ENCODE peak calls at places on chromosome 20, in six cellular contexts. One of them, this sample, is unnamed.

GRCh38 chr20:32697608-32698007 is 23.9 kb upstream of the C20orf203 start:
- DNase-seq in HepG2: no peak
- DNase-seq in K562: no peak
- DNase-seq in H1: no peak
- DNase-seq in SK-N-SH: no peak
- DNase-seq in HCT116: no peak
- DNase-seq in this sample: no peak

GRCh38 chr20:49140834-49141233 is 47.3 kb downstream of the STAU1 start:
- DNase-seq in K562: no peak
- DNase-seq in H1: no peak
- DNase-seq in HCT116: no peak
- DNase-seq in HepG2: no peak
- DNase-seq in SK-N-SH: no peak
- DNase-seq in this sample: no peak

GRCh38 chr20:58810116-58810878 is 40.4 kb downstream of the GNAS-AS1 start:
- DNase-seq in HCT116: peak
- DNase-seq in H1: no peak
- DNase-seq in K562: no peak
- DNase-seq in SK-N-SH: no peak
- DNase-seq in HepG2: no peak
- DNase-seq in this sample: no peak

GRCh38 chr20:24863356-24863755 is 85.7 kb upstream of the CST7 start:
- DNase-seq in HepG2: no peak
- DNase-seq in SK-N-SH: no peak
- DNase-seq in H1: no peak
- DNase-seq in K562: no peak
- DNase-seq in HCT116: no peak
- DNase-seq in this sample: no peak

GRCh38 chr20:7722564-7722963 is 217.7 kb downstream of the HAO1 start:
- DNase-seq in SK-N-SH: no peak
- DNase-seq in HepG2: no peak
- DNase-seq in K562: no peak
- DNase-seq in H1: no peak
- DNase-seq in HCT116: no peak
- DNase-seq in this sample: no peak

GRCh38 chr20:7496394-7497111 is 443.7 kb downstream of the HAO1 start:
- DNase-seq in K562: no peak
- DNase-seq in SK-N-SH: no peak
- DNase-seq in HepG2: no peak
- DNase-seq in HCT116: no peak
- DNase-seq in H1: no peak
- DNase-seq in this sample: no peak

GRCh38 chr20:50048420-50049166 is 64.4 kb downstream of the UBE2V1 start:
- DNase-seq in SK-N-SH: no peak
- DNase-seq in HepG2: no peak
- DNase-seq in K562: no peak
- DNase-seq in HCT116: no peak
- DNase-seq in H1: no peak
- DNase-seq in this sample: no peak

GRCh38 chr20:44039741-44040140 is 125.1 kb downstream of the TOX2 start:
- DNase-seq in SK-N-SH: no peak
- DNase-seq in HCT116: no peak
- DNase-seq in HepG2: no peak
- DNase-seq in K562: no peak
- DNase-seq in H1: no peak
- DNase-seq in this sample: no peak

GRCh38 chr20:46588532-46589509 is 38.4 kb upstream of the OCSTAMP start:
- DNase-seq in HepG2: no peak
- DNase-seq in K562: no peak
- DNase-seq in H1: no peak
- DNase-seq in HCT116: no peak
- DNase-seq in SK-N-SH: no peak
- DNase-seq in this sample: no peak

GRCh38 chr20:41573955-41574354 is 44.2 kb downstream of the CHD6 start:
- DNase-seq in SK-N-SH: no peak
- DNase-seq in H1: no peak
- DNase-seq in HepG2: no peak
- DNase-seq in K562: peak
- DNase-seq in HCT116: no peak
- DNase-seq in this sample: no peak

GRCh38 chr20:8097307-8097706 is 34.8 kb upstream of the PLCB1 start:
- DNase-seq in HepG2: no peak
- DNase-seq in SK-N-SH: no peak
- DNase-seq in H1: no peak
- DNase-seq in HCT116: no peak
- DNase-seq in K562: no peak
- DNase-seq in this sample: no peak

GRCh38 chr20:14633507-14633906 is 296.1 kb upstream of the FLRT3 start:
- DNase-seq in SK-N-SH: no peak
- DNase-seq in H1: no peak
- DNase-seq in HepG2: no peak
- DNase-seq in K562: no peak
- DNase-seq in HCT116: no peak
- DNase-seq in this sample: no peak

GRCh38 chr20:14637441-14637840 is 300.0 kb upstream of the FLRT3 start:
- DNase-seq in SK-N-SH: no peak
- DNase-seq in K562: no peak
- DNase-seq in HepG2: no peak
- DNase-seq in HCT116: no peak
- DNase-seq in H1: no peak
- DNase-seq in this sample: no peak

GRCh38 chr20:14634666-14635065 is 297.3 kb upstream of the FLRT3 start:
- DNase-seq in SK-N-SH: no peak
- DNase-seq in HCT116: no peak
- DNase-seq in HepG2: no peak
- DNase-seq in K562: no peak
- DNase-seq in H1: no peak
- DNase-seq in this sample: no peak

GRCh38 chr20:14631011-14631410 is 293.6 kb upstream of the FLRT3 start:
- DNase-seq in HCT116: no peak
- DNase-seq in SK-N-SH: no peak
- DNase-seq in HepG2: no peak
- DNase-seq in H1: no peak
- DNase-seq in K562: no peak
- DNase-seq in this sample: no peak

DNA sequence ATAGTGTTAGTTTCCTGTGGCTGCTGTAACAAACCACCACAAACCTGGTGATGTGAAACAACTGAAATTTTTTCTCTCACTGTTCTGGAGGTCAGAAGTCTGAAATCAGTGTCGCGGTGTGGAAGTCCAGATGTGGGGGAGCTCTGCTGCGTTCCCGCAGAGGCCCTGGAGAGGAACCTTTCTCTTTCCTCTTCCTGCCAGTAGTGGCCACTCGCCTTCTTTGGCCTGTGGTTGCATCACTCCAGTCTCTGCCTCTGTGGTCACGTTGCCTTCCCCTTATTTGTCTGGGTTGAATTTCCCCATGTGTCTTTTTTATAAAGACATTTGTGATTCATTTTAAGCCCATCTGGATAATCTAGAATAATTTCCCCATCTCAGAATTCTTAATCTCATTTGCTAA is 295.5 kb upstream of the FLRT3 start:
- DNase-seq in SK-N-SH: no peak
- DNase-seq in HCT116: no peak
- DNase-seq in HepG2: peak
- DNase-seq in K562: no peak
- DNase-seq in H1: no peak
- DNase-seq in this sample: no peak
- TF ChIP-seq JUND in SK-N-SH: no peak
- TF ChIP-seq JUND in HCT116: no peak
- TF ChIP-seq JUND in HepG2: no peak
- TF ChIP-seq JUND in K562: no peak
- TF ChIP-seq JUND in H1: no peak
- TF ChIP-seq JUND in this sample: no peak

GRCh38 chr20:48107560-48107959 is 322.3 kb upstream of the SULF2 start:
- DNase-seq in HepG2: no peak
- DNase-seq in HCT116: no peak
- DNase-seq in SK-N-SH: no peak
- DNase-seq in K562: no peak
- DNase-seq in H1: no peak
- DNase-seq in this sample: no peak
- TF ChIP-seq JUND in HepG2: no peak
- TF ChIP-seq JUND in HCT116: no peak
- TF ChIP-seq JUND in SK-N-SH: no peak
- TF ChIP-seq JUND in K562: no peak
- TF ChIP-seq JUND in H1: no peak
- TF ChIP-seq JUND in this sample: no peak

DNA sequence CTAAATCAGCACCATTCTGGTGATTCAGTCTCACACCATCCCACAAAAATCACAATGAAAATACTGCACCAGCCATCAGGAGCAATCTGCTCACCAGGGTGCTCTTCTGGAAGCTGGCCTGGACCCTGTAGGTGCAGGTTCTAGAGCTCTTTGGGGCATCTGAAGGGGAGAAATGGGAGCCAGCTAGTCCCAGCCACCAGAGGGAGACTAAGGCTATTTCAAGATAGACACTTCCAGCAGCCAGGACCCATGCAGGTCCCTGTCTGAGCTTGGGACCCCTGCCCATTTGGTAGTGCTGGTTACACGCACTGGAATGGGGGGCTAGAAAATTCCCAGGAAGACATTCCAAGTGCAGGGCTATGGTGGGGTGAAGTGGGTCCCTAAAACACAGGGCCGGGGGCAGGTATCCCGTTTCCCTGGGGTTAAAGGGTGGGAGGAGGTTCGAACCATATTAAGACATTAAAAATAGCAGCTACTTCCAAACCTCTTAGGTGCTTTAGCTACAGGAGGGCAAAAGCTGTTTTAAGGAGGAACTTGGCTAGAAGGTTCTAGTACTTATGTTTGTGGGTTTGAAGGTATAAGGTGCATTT is 156.5 kb downstream of the NFATC2 start:
- DNase-seq in K562: peak
- DNase-seq in H1: no peak
- DNase-seq in HepG2: peak
- DNase-seq in HCT116: peak
- DNase-seq in SK-N-SH: peak
- DNase-seq in this sample: peak
- TF ChIP-seq JUND in K562: no peak
- TF ChIP-seq JUND in H1: no peak
- TF ChIP-seq JUND in HepG2: no peak
- TF ChIP-seq JUND in HCT116: no peak
- TF ChIP-seq JUND in SK-N-SH: no peak
- TF ChIP-seq JUND in this sample: no peak

GRCh38 chr20:62772103-62772611 is 24.1 kb upstream of the MRGBP start:
- DNase-seq in SK-N-SH: no peak
- DNase-seq in K562: no peak
- DNase-seq in HepG2: no peak
- DNase-seq in HCT116: no peak
- DNase-seq in H1: no peak
- DNase-seq in this sample: no peak

GRCh38 chr20:62771396-62772102 is 24.7 kb upstream of the MRGBP start:
- DNase-seq in SK-N-SH: no peak
- DNase-seq in K562: no peak
- DNase-seq in HepG2: no peak
- DNase-seq in H1: no peak
- DNase-seq in HCT116: no peak
- DNase-seq in this sample: no peak

GRCh38 chr20:62770111-62770910 is 26.0 kb upstream of the MRGBP start:
- DNase-seq in H1: no peak
- DNase-seq in K562: no peak
- DNase-seq in SK-N-SH: no peak
- DNase-seq in HepG2: no peak
- DNase-seq in HCT116: no peak
- DNase-seq in this sample: no peak

GRCh38 chr20:62769346-62770071 is 26.8 kb upstream of the MRGBP start:
- DNase-seq in SK-N-SH: no peak
- DNase-seq in HCT116: no peak
- DNase-seq in K562: no peak
- DNase-seq in H1: no peak
- DNase-seq in HepG2: no peak
- DNase-seq in this sample: no peak

DNA sequence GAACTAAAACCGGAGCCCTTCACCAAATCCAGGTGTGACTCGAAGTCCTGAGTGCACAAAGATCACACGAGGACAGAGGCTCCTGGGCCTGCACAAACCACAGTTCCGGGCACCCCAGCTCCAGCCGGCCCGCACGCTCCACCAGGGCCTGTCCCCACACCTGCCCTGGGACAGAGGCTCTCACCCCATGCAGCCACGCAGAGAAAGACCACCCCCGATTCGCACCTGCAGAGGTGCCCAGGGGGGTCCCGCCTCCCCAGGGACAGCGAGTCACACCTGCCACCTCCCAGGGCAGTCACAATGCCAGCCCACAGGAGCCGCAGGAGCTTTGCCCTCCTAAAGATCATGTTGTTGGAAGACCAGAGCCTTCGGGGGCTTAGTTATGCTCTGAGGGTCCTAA is 25.4 kb upstream of the MRGBP start:
- DNase-seq in HepG2: no peak
- DNase-seq in H1: no peak
- DNase-seq in HCT116: no peak
- DNase-seq in K562: no peak
- DNase-seq in SK-N-SH: no peak
- DNase-seq in this sample: no peak
- TF ChIP-seq JUND in HepG2: no peak
- TF ChIP-seq JUND in H1: no peak
- TF ChIP-seq JUND in HCT116: no peak
- TF ChIP-seq JUND in K562: no peak
- TF ChIP-seq JUND in SK-N-SH: no peak
- TF ChIP-seq JUND in this sample: no peak

GRCh38 chr20:4916991-4917881 is 84.1 kb downstream of the SLC23A2 start:
- DNase-seq in HepG2: no peak
- DNase-seq in SK-N-SH: no peak
- DNase-seq in K562: no peak
- DNase-seq in H1: no peak
- DNase-seq in HCT116: no peak
- DNase-seq in this sample: no peak
- TF ChIP-seq JUND in HepG2: no peak
- TF ChIP-seq JUND in SK-N-SH: no peak
- TF ChIP-seq JUND in K562: no peak
- TF ChIP-seq JUND in H1: no peak
- TF ChIP-seq JUND in HCT116: no peak
- TF ChIP-seq JUND in this sample: no peak

DNA sequence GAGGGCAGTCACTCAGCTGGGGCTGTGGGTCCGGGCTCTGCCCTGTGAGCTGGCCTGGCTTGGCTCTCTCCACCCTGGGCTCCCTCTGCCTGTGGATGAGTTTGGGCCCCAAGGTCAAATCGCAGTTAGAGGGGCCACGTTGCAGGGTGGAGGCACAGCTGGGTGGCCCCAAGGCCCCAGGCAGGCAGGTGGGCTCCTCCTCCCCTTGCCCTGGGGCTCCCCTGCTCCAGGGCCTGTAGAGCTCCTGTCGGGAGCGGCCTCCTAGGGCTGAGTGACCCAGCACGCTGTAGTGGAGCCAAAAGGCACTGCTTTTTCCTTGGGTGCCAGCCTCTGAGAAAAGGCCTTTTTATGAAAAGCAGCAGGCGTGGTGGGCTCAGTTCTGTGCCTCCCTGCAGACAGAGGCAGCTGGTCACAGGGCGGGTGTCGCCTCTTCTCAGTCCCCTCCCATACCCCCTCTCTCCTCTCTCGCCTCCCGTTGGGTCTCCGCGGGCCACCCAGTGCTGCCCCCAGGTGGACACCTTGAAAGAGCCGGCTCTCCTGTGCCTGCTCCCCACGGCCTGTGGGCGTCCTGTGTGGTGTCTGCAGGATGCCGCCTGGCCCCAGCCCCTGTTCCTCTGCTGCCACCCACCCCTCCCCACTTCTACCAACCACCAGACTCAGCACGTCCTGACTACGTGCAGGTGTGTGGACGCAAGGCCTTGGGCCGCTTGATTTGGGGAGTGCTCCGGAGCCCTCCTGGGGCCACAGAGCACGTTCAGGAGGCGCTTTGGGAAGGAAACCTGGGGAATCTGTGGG is 13.2 kb downstream of the SS18L1 start:
- DNase-seq in HepG2: peak
- DNase-seq in K562: peak
- DNase-seq in SK-N-SH: peak
- DNase-seq in H1: peak
- DNase-seq in HCT116: peak
- DNase-seq in this sample: peak
- TF ChIP-seq JUND in HepG2: no peak
- TF ChIP-seq JUND in K562: no peak
- TF ChIP-seq JUND in SK-N-SH: no peak
- TF ChIP-seq JUND in H1: no peak
- TF ChIP-seq JUND in HCT116: no peak
- TF ChIP-seq JUND in this sample: no peak

This sample was measured in T47D.